ENCODE peak calls at places on chromosome 3, in four cellular contexts. V, O, D and G are unnamed samples. For H3K4me1, the result is how much of the 10 kb centered on the place peaks cover.

GRCh38 chr3:120025520-120025919 is 68.7 kb downstream of the GSK3B start:
- DNase-seq in O (no peak), V (no peak), D (no peak), G (no peak)

GRCh38 chr3:31105438-31106077 is 211.1 kb upstream of the GADL1 start:
- DNase-seq in V (no peak), O (no peak), D (peak), G (no peak)

GRCh38 chr3:170992854-170993253 is 33.7 kb downstream of the SLC2A2 start:
- DNase-seq in V (no peak), O (no peak), D (no peak), G (no peak)

GRCh38 chr3:46552538-46552937 is 13.6 kb downstream of the LRRC2 start:
- DNase-seq in D (no peak), V (no peak), O (no peak), G (no peak)

GRCh38 chr3:67863869-67864268 is 209.5 kb upstream of the SUCLG2 start:
- DNase-seq in V (no peak), D (peak), O (peak), G (no peak)

GRCh38 chr3:10173095-10173925 is 8.6 kb downstream of the IRAK2 start:
- DNase-seq in O (no peak), D (no peak), V (no peak), G (no peak)

GRCh38 chr3:70003119-70003518 is 3.6 kb downstream of the SAMMSON start:
- DNase-seq in D (no peak), V (no peak), O (no peak), G (no peak)

GRCh38 chr3:21705769-21706168 is 45.2 kb downstream of the ZNF385D start:
- DNase-seq in D (no peak), O (no peak), V (no peak), G (no peak)

GRCh38 chr3:197846491-197846890 is 55.4 kb downstream of the LRCH3 start:
- DNase-seq in V (no peak), O (no peak), D (no peak), G (no peak)

GRCh38 chr3:122014741-122015140 is 7.3 kb downstream of the ILDR1 start:
- DNase-seq in V (no peak), O (no peak), D (no peak), G (no peak)

GRCh38 chr3:132254076-132254755 is 63.0 kb upstream of the ACP3 start:
- DNase-seq in V (no peak), O (no peak), D (no peak), G (no peak)

GRCh38 chr3:37024092-37024491 is 30.8 kb downstream of the MLH1 start:
- DNase-seq in D (peak), V (no peak), O (no peak), G (peak)

GRCh38 chr3:12438318-12438717 is 46.0 kb upstream of the TSEN2 start:
- DNase-seq in V (no peak), D (no peak), O (no peak), G (no peak)

GRCh38 chr3:66656608-66657007 is 155.8 kb upstream of the LRIG1 start:
- DNase-seq in D (no peak), V (no peak), O (no peak), G (no peak)

GRCh38 chr3:169241575-169241927 is 422.0 kb downstream of the MECOM start:
- DNase-seq in V (no peak), D (peak), O (no peak), G (no peak)
- H3K4me1 ChIP-seq in V (under half), D (half or more), O (under half), G (under half)

DNA sequence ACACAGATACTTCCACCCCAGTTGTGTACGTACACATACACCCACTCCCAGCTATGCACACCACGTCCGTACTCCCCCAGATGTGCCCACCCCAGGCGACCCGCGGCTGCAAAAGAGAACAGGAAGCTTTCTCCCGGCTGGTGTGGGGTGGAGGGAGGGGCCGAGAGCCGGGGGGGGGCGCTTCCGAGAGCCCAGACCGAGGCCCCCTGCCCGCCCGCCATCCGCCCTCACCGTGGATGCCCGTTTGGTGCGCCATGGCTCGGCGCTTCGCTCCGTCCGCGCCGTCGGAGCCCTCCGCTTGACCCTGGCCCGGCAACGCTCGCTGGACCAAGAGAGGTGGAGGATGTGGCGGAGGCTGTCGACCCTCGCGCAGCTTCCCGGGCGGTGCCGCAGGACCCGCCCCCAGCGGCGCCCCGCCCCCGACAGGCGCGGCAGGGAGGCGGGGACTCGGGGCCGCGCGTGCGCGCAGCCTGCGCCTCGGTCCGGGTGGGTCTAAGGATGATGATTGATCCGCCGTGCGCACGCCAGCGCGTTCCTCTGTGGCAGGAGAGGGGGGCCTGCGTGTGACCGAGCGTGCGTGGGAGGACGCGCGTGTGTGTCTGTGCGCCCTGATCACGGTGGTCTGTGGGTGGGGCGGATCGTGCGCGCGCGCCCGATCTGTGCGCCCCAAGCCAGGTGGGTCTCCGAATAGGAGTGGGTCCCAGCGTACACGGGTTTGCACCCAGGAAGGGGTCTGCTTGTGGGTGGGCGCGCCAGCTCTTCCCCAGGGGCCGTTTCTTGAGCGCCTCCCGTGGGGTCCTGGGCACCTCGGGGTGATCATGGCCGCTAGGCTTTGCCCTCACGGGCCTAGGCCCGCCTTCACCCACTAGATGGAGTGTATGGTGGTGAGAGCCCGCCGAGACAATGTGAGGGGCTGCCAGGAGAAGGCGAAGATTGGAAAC is at the start of gene TWF2:
- DNase-seq in V (no peak), D (peak), O (peak), G (peak)
- H3K4me1 ChIP-seq in V (under half), D (under half), O (under half), G (under half)

GRCh38 chr3:50264964-50265485 is 3.9 kb upstream of the SEMA3B start:
- DNase-seq in V (no peak), O (no peak), D (no peak), G (no peak)
- H3K4me1 ChIP-seq in V (half or more), O (half or more), D (under half), G (under half)

DNA sequence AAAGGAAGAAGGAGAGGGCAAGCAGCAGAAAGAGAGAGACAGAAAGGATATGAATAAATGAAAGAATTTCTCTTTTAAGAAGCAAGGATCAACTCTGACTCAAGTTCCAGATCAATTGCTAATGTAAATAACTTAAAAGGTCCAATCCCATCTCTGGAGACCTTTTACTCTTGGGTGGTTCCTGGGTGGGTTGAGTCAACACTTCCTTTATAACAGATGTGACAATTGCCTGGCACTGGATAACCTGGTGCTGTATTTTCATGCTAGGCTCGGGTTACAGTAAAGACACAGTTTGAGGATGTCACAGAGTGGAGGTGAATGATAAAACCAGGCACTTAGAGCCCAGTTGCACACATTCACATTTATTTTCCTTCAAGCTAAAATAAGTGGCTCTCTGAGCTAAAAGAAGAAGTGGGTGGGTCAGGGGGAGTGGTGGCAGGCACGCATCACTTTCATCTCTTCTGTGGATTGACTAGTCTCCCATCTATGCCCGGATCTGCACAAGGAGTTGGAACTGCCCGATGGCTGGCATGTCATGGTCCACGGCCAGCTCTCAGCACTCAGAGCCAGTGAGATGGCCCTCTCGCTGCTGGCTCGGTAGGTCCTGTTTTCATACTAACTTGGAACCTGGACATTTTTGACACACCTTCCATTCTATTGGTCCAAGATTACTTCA is 465.8 kb downstream of the FOXP1 start:
- DNase-seq in V (no peak), O (no peak), D (no peak), G (no peak)
- H3K4me1 ChIP-seq in V (under half), O (under half), D (under half), G (under half)

DNA sequence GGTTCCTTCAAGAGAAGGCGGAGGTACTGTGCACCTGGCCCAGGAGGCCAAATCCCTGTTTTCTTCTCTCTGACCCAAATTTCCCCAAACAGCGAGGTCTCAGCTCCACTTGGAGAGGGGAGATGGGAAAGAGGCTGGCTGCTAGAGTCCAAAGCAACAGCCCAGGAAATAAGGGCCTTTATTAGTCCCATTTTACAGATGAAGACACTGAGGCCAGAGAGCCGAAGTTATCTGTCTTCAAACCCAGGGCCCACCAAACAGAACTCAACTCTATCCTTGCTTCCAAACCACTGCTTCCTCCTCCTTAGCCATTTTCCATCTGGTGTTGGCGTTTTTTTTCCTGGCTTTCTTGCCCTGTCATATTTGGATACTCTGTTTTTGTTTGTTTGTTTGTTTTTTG is 22.0 kb upstream of the FLNB start:
- DNase-seq in O (no peak), V (no peak), D (no peak), G (no peak)
- H3K4me1 ChIP-seq in O (under half), V (under half), D (under half), G (under half)

DNA sequence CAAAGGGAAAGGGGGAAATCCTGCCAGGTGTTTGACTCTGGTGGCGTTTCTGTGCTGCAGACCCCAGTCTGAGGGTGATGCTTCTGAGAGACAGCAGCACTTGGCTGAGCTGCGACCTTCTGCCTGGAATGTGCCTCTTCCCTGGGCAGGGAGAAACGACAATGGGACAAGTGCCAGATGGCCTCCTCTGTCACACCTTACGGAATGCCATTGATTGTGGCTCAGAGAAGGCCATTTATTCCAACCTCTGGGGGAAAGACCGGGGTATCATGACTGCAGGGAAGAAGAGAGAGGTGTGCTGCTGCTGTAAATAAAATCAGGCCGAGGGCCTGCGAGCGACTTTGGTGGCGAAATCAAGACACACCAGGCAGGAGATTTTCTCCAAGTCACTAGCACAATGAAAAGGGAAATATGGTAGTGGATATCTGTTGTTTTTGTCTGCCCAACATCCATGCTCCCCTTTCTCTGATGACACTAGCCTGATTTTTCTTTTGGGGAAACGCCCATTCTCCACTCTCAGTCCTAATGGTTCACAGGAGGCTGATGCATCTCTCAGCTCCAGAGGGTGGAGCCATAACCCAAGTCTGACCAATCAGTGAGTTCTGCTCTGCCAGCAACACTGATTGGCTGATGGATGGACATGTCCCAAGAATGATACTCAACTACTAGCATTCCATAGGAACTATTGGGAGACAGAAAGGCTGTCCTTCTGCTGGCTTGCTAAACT is 336.1 kb downstream of the FOXP1 start:
- DNase-seq in O (peak), D (no peak), V (no peak), G (no peak)
- H3K4me1 ChIP-seq in O (under half), D (under half), V (under half), G (under half)

GRCh38 chr3:186511702-186512101 is 32.5 kb downstream of the CRYGS start:
- DNase-seq in V (no peak), O (no peak), D (no peak), G (no peak)
- H3K4me1 ChIP-seq in V (under half), O (under half), D (under half), G (under half)